ENCODE peak calls at places on chromosomes 1 and 21, in eight cellular contexts. M is Daoy; C is anterior cingulate cortex; G is smooth muscle cell of the brain vasculature; O is stimulated activated CD4-positive, alpha-beta T cell treated with anti-CD3 and anti-CD28 coated beads, Interleukin-2, amount 100 ng/mL, for 48 hours; E is activated CD4-positive, alpha-beta T cell treated with anti-CD3 and anti-CD28 coated beads, Interleukin-2, amount 10 ng/mL, durations not matched to agents 7 days and 5 days; J is SK-N-DZ; I is fibroblast of mammary gland. R is an unnamed sample.
A peak's percentile ranks its signal among the peaks of the same experiment; 100 is the strongest.

GRCh38 chr1:33334081-33334552 is 13.2 kb upstream of the A3GALT2 start:
- DNase-seq in I (peak; percentile 94), O (no peak), G (no peak), C (no peak), M (no peak), J (no peak), E (no peak), R (no peak)

GRCh38 chr1:67883069-67883468 is 49.8 kb upstream of the GNG12 start:
- DNase-seq in G (no peak), C (no peak), J (no peak), E (no peak), O (no peak), I (peak; percentile 95), M (peak; percentile 83), R (no peak)

GRCh38 chr1:113975211-113975895 is 3.9 kb upstream of the OLFML3 start:
- DNase-seq in M (no peak), O (no peak), E (peak; percentile 26), I (no peak), J (no peak), C (no peak), G (no peak), R (no peak)

GRCh38 chr21:38848187-38848609 is 42.5 kb downstream of the ETS2 start:
- DNase-seq in J (peak; percentile 64), C (no peak), E (no peak), I (no peak), O (no peak), G (no peak), M (no peak), R (no peak)

GRCh38 chr1:17276568-17276967 is 27.7 kb downstream of the PADI3 start:
- DNase-seq in I (peak; percentile 37), E (no peak), J (no peak), C (no peak), G (no peak), O (no peak), M (peak; percentile 96), R (no peak)

GRCh38 chr1:82788660-82789059 is 987.9 kb downstream of the ADGRL2 start:
- DNase-seq in C (no peak), E (no peak), I (no peak), O (no peak), J (no peak), G (no peak), M (no peak), R (no peak)

GRCh38 chr1:162984699-162985098 is 84.5 kb upstream of the RGS4 start:
- DNase-seq in J (no peak), E (no peak), C (no peak), M (peak; percentile 43), G (no peak), O (no peak), I (peak; percentile 47), R (no peak)

GRCh38 chr1:54439550-54440223 is 33.5 kb upstream of the SSBP3 start:
- DNase-seq in G (no peak), M (no peak), O (no peak), E (no peak), C (no peak), I (peak; percentile 28), J (peak; percentile 62), R (no peak)

GRCh38 chr1:89723863-89724262 is 90.9 kb downstream of the LRRC8C start:
- DNase-seq in J (no peak), C (no peak), E (no peak), I (peak; percentile 89), O (no peak), M (no peak), G (no peak), R (no peak)

GRCh38 chr1:31781138-31782065 is 17.3 kb upstream of the ADGRB2 start:
- DNase-seq in E (no peak), J (no peak), M (no peak), O (no peak), G (no peak), I (peak; percentile 27), C (no peak), R (no peak)

GRCh38 chr21:41641821-41642368 is 125.0 kb downstream of the RIPK4 start:
- DNase-seq in M (peak; percentile 97), C (peak; percentile 20), I (peak; percentile 97), J (no peak), G (peak; percentile 32), E (no peak), O (no peak), R (no peak)

GRCh38 chr1:34019741-34020552 is 145.1 kb downstream of the CSMD2 start:
- DNase-seq in J (no peak), O (no peak), G (no peak), C (no peak), E (no peak), M (no peak), I (no peak), R (no peak)